ENCODE peak calls at places on chromosomes 4 and X, in four cellular contexts. One of them, this sample, is unnamed.

GRCh38 chrX:27555514-27555913 is 34.6 kb upstream of the DCAF8L2 start:
- DNase-seq in H9: no peak
- DNase-seq in PC-3: peak; percentile 67
- DNase-seq in activated CD8-positive, alpha-beta T cell treated with anti-CD3 and anti-CD28 coated beads for 36 hours: no peak
- DNase-seq in this sample: peak; percentile 48

GRCh38 chrX:150363561-150364346 is 637 bp downstream of the MAMLD1 start:
- DNase-seq in H9: peak; percentile 34
- DNase-seq in PC-3: peak; percentile 45
- DNase-seq in activated CD8-positive, alpha-beta T cell treated with anti-CD3 and anti-CD28 coated beads for 36 hours: peak; percentile 33
- DNase-seq in this sample: peak; percentile 54

GRCh38 chrX:132480581-132481203 is 8.1 kb downstream of the MBNL3 start:
- DNase-seq in H9: no peak
- DNase-seq in PC-3: peak; percentile 60
- DNase-seq in activated CD8-positive, alpha-beta T cell treated with anti-CD3 and anti-CD28 coated beads for 36 hours: peak; percentile 63
- DNase-seq in this sample: peak; percentile 17

GRCh38 chr4:173793937-173794510 is 264.0 kb upstream of the HAND2 start:
- DNase-seq in H9: no peak
- DNase-seq in PC-3: no peak
- DNase-seq in activated CD8-positive, alpha-beta T cell treated with anti-CD3 and anti-CD28 coated beads for 36 hours: no peak
- DNase-seq in this sample: no peak

GRCh38 chr4:172975651-172976229 is 192.9 kb upstream of the GALNT7 start:
- DNase-seq in H9: peak; percentile 65
- DNase-seq in PC-3: no peak
- DNase-seq in activated CD8-positive, alpha-beta T cell treated with anti-CD3 and anti-CD28 coated beads for 36 hours: no peak
- DNase-seq in this sample: no peak

GRCh38 chr4:68591204-68591603 is 15.1 kb upstream of the UGT2B17 start:
- DNase-seq in H9: no peak
- DNase-seq in PC-3: peak; percentile 77
- DNase-seq in activated CD8-positive, alpha-beta T cell treated with anti-CD3 and anti-CD28 coated beads for 36 hours: no peak
- DNase-seq in this sample: peak; percentile 59

GRCh38 chr4:109879081-109879480 is 31.2 kb downstream of the LRIT3 start:
- DNase-seq in H9: no peak
- DNase-seq in PC-3: no peak
- DNase-seq in activated CD8-positive, alpha-beta T cell treated with anti-CD3 and anti-CD28 coated beads for 36 hours: no peak
- DNase-seq in this sample: no peak

GRCh38 chrX:105126201-105126600 is 94.3 kb downstream of the TEX13A start:
- DNase-seq in H9: no peak
- DNase-seq in PC-3: peak; percentile 70
- DNase-seq in activated CD8-positive, alpha-beta T cell treated with anti-CD3 and anti-CD28 coated beads for 36 hours: no peak
- DNase-seq in this sample: peak; percentile 53

GRCh38 chr4:156695163-156695562 is 276.4 kb downstream of the PDGFC start:
- DNase-seq in H9: no peak
- DNase-seq in PC-3: no peak
- DNase-seq in activated CD8-positive, alpha-beta T cell treated with anti-CD3 and anti-CD28 coated beads for 36 hours: no peak
- DNase-seq in this sample: no peak

GRCh38 chr4:152259866-152260265 is 276.0 kb downstream of the FBXW7 start:
- DNase-seq in H9: no peak
- DNase-seq in PC-3: peak; percentile 81
- DNase-seq in activated CD8-positive, alpha-beta T cell treated with anti-CD3 and anti-CD28 coated beads for 36 hours: no peak
- DNase-seq in this sample: peak; percentile 97

GRCh38 chrX:18755651-18756050 is 48.2 kb downstream of the PPEF1 start:
- DNase-seq in H9: no peak
- DNase-seq in PC-3: no peak
- DNase-seq in activated CD8-positive, alpha-beta T cell treated with anti-CD3 and anti-CD28 coated beads for 36 hours: no peak
- DNase-seq in this sample: no peak

GRCh38 chr4:146638801-146639351 is at the start of gene POU4F2:
- DNase-seq in H9: peak; percentile 66
- DNase-seq in PC-3: no peak
- DNase-seq in activated CD8-positive, alpha-beta T cell treated with anti-CD3 and anti-CD28 coated beads for 36 hours: peak; percentile 39
- DNase-seq in this sample: peak; percentile 17

GRCh38 chr4:3530663-3531254 is 1.5 kb downstream of the LRPAP1 start:
- DNase-seq in H9: peak; percentile 25
- DNase-seq in PC-3: no peak
- DNase-seq in activated CD8-positive, alpha-beta T cell treated with anti-CD3 and anti-CD28 coated beads for 36 hours: no peak
- DNase-seq in this sample: no peak

GRCh38 chr4:169404959-169405358 is 134.2 kb upstream of the SH3RF1 start:
- DNase-seq in H9: no peak
- DNase-seq in PC-3: peak; percentile 51
- DNase-seq in activated CD8-positive, alpha-beta T cell treated with anti-CD3 and anti-CD28 coated beads for 36 hours: no peak
- DNase-seq in this sample: peak; percentile 91

DNA sequence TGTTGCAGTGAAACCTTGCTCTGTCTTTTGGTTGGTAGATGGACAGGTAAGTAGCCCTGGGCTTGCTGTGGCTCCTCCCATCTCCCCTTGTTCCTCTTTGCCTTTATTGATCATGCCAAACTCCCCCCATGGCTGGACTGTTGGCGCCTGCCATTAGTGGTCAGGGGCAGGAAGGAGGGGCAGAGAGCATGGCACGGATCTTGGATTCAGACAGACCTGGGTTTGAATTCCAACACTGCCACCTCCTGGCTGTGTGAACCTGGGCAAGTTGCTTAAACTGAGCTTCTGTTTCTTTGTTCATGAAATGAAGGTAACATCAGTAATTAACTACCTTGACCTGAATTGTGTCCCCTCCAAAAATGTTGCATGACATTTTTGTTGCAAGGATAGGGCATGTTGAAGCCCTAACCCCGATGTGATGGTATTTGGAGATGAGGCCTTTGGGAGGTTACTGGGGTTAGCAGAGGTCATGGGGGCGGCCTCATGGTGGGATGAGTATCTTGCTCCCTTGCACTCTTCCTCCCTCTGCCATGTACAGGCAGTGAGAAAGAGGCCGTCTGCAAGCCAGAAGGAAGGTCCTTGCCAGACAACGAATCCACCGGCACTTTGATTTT is 6.0 kb downstream of the SLC2A9 start:
- DNase-seq in H9: peak; percentile 79
- DNase-seq in PC-3: peak; percentile 62
- DNase-seq in activated CD8-positive, alpha-beta T cell treated with anti-CD3 and anti-CD28 coated beads for 36 hours: peak; percentile 69
- DNase-seq in this sample: peak; percentile 61
- TF ChIP-seq CTCF in H9: peak; percentile 82
- TF ChIP-seq CTCF in PC-3: peak; percentile 79
- TF ChIP-seq CTCF in activated CD8-positive, alpha-beta T cell treated with anti-CD3 and anti-CD28 coated beads for 36 hours: peak; percentile 59
- TF ChIP-seq CTCF in this sample: peak; percentile 79

GRCh38 chr4:154082760-154083530 is 294.1 kb upstream of the SFRP2 start:
- DNase-seq in H9: peak; percentile 80
- DNase-seq in PC-3: peak; percentile 40
- DNase-seq in activated CD8-positive, alpha-beta T cell treated with anti-CD3 and anti-CD28 coated beads for 36 hours: peak; percentile 8
- DNase-seq in this sample: peak; percentile 8
- TF ChIP-seq CTCF in H9: peak; percentile 79
- TF ChIP-seq CTCF in PC-3: peak; percentile 49
- TF ChIP-seq CTCF in activated CD8-positive, alpha-beta T cell treated with anti-CD3 and anti-CD28 coated beads for 36 hours: no peak
- TF ChIP-seq CTCF in this sample: peak; percentile 17

GRCh38 chr4:53694666-53695065 is 103.4 kb upstream of the LNX1 start:
- DNase-seq in H9: no peak
- DNase-seq in PC-3: no peak
- DNase-seq in activated CD8-positive, alpha-beta T cell treated with anti-CD3 and anti-CD28 coated beads for 36 hours: no peak
- DNase-seq in this sample: no peak

GRCh38 chr4:53693408-53693807 is 102.1 kb upstream of the LNX1 start:
- DNase-seq in H9: no peak
- DNase-seq in PC-3: no peak
- DNase-seq in activated CD8-positive, alpha-beta T cell treated with anti-CD3 and anti-CD28 coated beads for 36 hours: no peak
- DNase-seq in this sample: no peak

GRCh38 chr4:53696956-53697685 is 105.8 kb upstream of the LNX1 start:
- DNase-seq in H9: no peak
- DNase-seq in PC-3: no peak
- DNase-seq in activated CD8-positive, alpha-beta T cell treated with anti-CD3 and anti-CD28 coated beads for 36 hours: no peak
- DNase-seq in this sample: no peak

GRCh38 chr4:53695540-53696463 is 104.5 kb upstream of the LNX1 start:
- DNase-seq in H9: no peak
- DNase-seq in PC-3: no peak
- DNase-seq in activated CD8-positive, alpha-beta T cell treated with anti-CD3 and anti-CD28 coated beads for 36 hours: no peak
- DNase-seq in this sample: no peak

GRCh38 chr4:53693909-53694308 is 102.6 kb upstream of the LNX1 start:
- DNase-seq in H9: no peak
- DNase-seq in PC-3: no peak
- DNase-seq in activated CD8-positive, alpha-beta T cell treated with anti-CD3 and anti-CD28 coated beads for 36 hours: no peak
- DNase-seq in this sample: no peak
- TF ChIP-seq CTCF in H9: no peak
- TF ChIP-seq CTCF in PC-3: no peak
- TF ChIP-seq CTCF in activated CD8-positive, alpha-beta T cell treated with anti-CD3 and anti-CD28 coated beads for 36 hours: no peak
- TF ChIP-seq CTCF in this sample: no peak

DNA sequence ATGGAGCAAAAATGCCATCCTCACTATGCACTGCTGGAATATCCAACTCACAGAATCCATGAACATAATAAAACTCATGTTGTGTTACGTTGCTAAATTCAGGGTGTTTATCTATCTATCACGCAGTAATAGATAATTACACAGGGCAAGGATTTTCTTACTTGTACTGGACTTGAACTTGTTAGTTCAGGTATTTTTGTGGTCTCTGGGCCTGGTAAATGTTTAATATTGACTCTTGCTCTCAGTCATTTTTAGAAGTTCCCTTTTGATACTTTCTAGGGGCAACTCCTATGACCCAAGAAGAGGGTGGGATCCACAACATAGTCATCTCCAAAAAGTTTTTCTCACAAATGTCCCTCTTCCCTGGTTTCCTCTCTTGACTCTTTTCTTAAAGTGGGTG is 522.4 kb upstream of the IGFBP7 start:
- DNase-seq in H9: no peak
- DNase-seq in PC-3: no peak
- DNase-seq in activated CD8-positive, alpha-beta T cell treated with anti-CD3 and anti-CD28 coated beads for 36 hours: no peak
- DNase-seq in this sample: no peak
- TF ChIP-seq CTCF in H9: no peak
- TF ChIP-seq CTCF in PC-3: no peak
- TF ChIP-seq CTCF in activated CD8-positive, alpha-beta T cell treated with anti-CD3 and anti-CD28 coated beads for 36 hours: no peak
- TF ChIP-seq CTCF in this sample: no peak

GRCh38 chr4:121514443-121514842 is 133.6 kb upstream of the QRFPR start:
- DNase-seq in H9: peak; percentile 86
- DNase-seq in PC-3: no peak
- DNase-seq in activated CD8-positive, alpha-beta T cell treated with anti-CD3 and anti-CD28 coated beads for 36 hours: no peak
- DNase-seq in this sample: no peak
- TF ChIP-seq CTCF in H9: peak; percentile 81
- TF ChIP-seq CTCF in PC-3: peak; percentile 14
- TF ChIP-seq CTCF in activated CD8-positive, alpha-beta T cell treated with anti-CD3 and anti-CD28 coated beads for 36 hours: no peak
- TF ChIP-seq CTCF in this sample: no peak

DNA sequence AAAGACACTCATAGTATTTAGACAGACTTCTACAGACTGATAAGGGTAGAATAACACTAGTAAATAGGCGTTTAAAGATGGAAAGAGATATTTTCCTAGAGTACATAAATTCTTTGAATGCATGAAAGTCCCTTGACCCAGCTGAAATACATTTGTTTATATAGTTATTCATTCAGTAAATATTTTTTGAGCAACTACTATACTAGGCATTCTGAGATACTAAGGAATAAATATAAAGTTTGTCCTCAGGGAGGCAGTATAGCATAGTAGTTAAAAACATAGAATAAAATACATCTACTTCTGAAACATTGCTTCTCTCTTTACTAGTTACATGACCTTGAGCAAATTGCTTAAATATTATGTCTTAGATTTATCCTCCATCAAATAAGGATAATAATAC is 27.4 kb downstream of the HMGN5 start:
- DNase-seq in H9: no peak
- DNase-seq in PC-3: peak; percentile 71
- DNase-seq in activated CD8-positive, alpha-beta T cell treated with anti-CD3 and anti-CD28 coated beads for 36 hours: no peak
- DNase-seq in this sample: peak; percentile 27
- TF ChIP-seq CTCF in H9: peak; percentile 50
- TF ChIP-seq CTCF in PC-3: peak; percentile 59
- TF ChIP-seq CTCF in activated CD8-positive, alpha-beta T cell treated with anti-CD3 and anti-CD28 coated beads for 36 hours: peak; percentile 39
- TF ChIP-seq CTCF in this sample: no peak

DNA sequence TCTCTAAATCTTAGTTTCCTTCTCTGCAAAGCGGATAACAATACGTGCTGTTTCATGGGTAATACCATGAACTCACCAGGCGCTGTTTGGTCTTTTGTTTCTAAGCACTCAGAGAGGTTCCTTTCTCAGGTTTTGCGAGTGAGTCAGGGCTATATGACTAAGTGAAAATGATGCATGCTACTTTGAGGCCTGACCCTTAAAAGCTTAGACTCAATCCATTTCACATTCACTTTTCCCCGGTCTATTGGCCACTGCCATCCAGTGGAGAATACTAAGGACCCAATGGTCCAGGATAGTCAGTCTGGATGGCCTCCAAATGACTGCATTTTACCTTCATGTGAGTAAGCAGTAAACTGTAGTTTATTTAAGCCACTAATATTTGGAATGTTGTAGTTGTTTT is 400.8 kb upstream of the SLIT2 start:
- DNase-seq in H9: no peak
- DNase-seq in PC-3: peak; percentile 92
- DNase-seq in activated CD8-positive, alpha-beta T cell treated with anti-CD3 and anti-CD28 coated beads for 36 hours: no peak
- DNase-seq in this sample: peak; percentile 94
- TF ChIP-seq CTCF in H9: no peak
- TF ChIP-seq CTCF in PC-3: peak; percentile 54
- TF ChIP-seq CTCF in activated CD8-positive, alpha-beta T cell treated with anti-CD3 and anti-CD28 coated beads for 36 hours: no peak
- TF ChIP-seq CTCF in this sample: peak; percentile 32

GRCh38 chrX:77160301-77160700 is 286.9 kb upstream of the FGF16 start:
- DNase-seq in H9: peak; percentile 65
- DNase-seq in PC-3: peak; percentile 13
- DNase-seq in activated CD8-positive, alpha-beta T cell treated with anti-CD3 and anti-CD28 coated beads for 36 hours: peak; percentile 15
- DNase-seq in this sample: peak; percentile 0
- TF ChIP-seq CTCF in H9: peak; percentile 65
- TF ChIP-seq CTCF in PC-3: peak; percentile 58
- TF ChIP-seq CTCF in activated CD8-positive, alpha-beta T cell treated with anti-CD3 and anti-CD28 coated beads for 36 hours: no peak
- TF ChIP-seq CTCF in this sample: no peak

GRCh38 chrX:40169193-40170086 is 71.7 kb upstream of the BCOR start:
- DNase-seq in H9: peak; percentile 91
- DNase-seq in PC-3: peak; percentile 85
- DNase-seq in activated CD8-positive, alpha-beta T cell treated with anti-CD3 and anti-CD28 coated beads for 36 hours: peak; percentile 92
- DNase-seq in this sample: peak; percentile 72
- TF ChIP-seq CTCF in H9: peak; percentile 60
- TF ChIP-seq CTCF in PC-3: peak; percentile 71
- TF ChIP-seq CTCF in activated CD8-positive, alpha-beta T cell treated with anti-CD3 and anti-CD28 coated beads for 36 hours: peak; percentile 19
- TF ChIP-seq CTCF in this sample: peak; percentile 48